ENCODE peak calls at places on chromosomes 13 and 19, in six cellular contexts. One of them, this sample, is unnamed.

GRCh38 chr19:3365093-3365446 is 1.3 kb upstream of the NFIC start:
- DNase-seq in breast epithelium: no peak
- DNase-seq in AG04450: no peak
- DNase-seq in uterus: no peak
- DNase-seq in fibroblast of the aortic adventitia: no peak
- DNase-seq in GM12865: no peak
- DNase-seq in this sample: no peak

GRCh38 chr13:110113284-110113764 is 193.6 kb downstream of the COL4A1 start:
- DNase-seq in breast epithelium: no peak
- DNase-seq in AG04450: no peak
- DNase-seq in uterus: no peak
- DNase-seq in fibroblast of the aortic adventitia: peak
- DNase-seq in GM12865: no peak
- DNase-seq in this sample: no peak

GRCh38 chr13:45299194-45299593 is 41.8 kb downstream of the TPT1 start:
- DNase-seq in breast epithelium: no peak
- DNase-seq in AG04450: no peak
- DNase-seq in uterus: no peak
- DNase-seq in fibroblast of the aortic adventitia: peak
- DNase-seq in GM12865: no peak
- DNase-seq in this sample: no peak

GRCh38 chr13:49759503-49759902 is 33.0 kb downstream of the KPNA3 start:
- DNase-seq in breast epithelium: no peak
- DNase-seq in AG04450: no peak
- DNase-seq in uterus: no peak
- DNase-seq in fibroblast of the aortic adventitia: no peak
- DNase-seq in GM12865: peak
- DNase-seq in this sample: no peak

GRCh38 chr13:83151308-83151660 is 731.0 kb downstream of the SLITRK1 start:
- DNase-seq in breast epithelium: no peak
- DNase-seq in AG04450: no peak
- DNase-seq in uterus: no peak
- DNase-seq in fibroblast of the aortic adventitia: peak
- DNase-seq in GM12865: no peak
- DNase-seq in this sample: no peak

GRCh38 chr13:68813397-68813796 is 1294.2 kb upstream of the ATXN8OS start:
- DNase-seq in breast epithelium: no peak
- DNase-seq in AG04450: no peak
- DNase-seq in uterus: no peak
- DNase-seq in fibroblast of the aortic adventitia: no peak
- DNase-seq in GM12865: no peak
- DNase-seq in this sample: no peak

GRCh38 chr19:7159105-7159933 is 89.8 kb downstream of the ZNF557 start:
- DNase-seq in breast epithelium: no peak
- DNase-seq in AG04450: peak
- DNase-seq in uterus: peak
- DNase-seq in fibroblast of the aortic adventitia: peak
- DNase-seq in GM12865: no peak
- DNase-seq in this sample: peak

GRCh38 chr19:7953060-7953459 is 9.6 kb upstream of the TIMM44 start:
- DNase-seq in breast epithelium: no peak
- DNase-seq in AG04450: no peak
- DNase-seq in uterus: no peak
- DNase-seq in fibroblast of the aortic adventitia: peak
- DNase-seq in GM12865: no peak
- DNase-seq in this sample: no peak

GRCh38 chr19:40609561-40610395 is 8.6 kb downstream of the LTBP4 start:
- DNase-seq in breast epithelium: peak
- DNase-seq in AG04450: no peak
- DNase-seq in uterus: peak
- DNase-seq in fibroblast of the aortic adventitia: peak
- DNase-seq in GM12865: peak
- DNase-seq in this sample: peak

GRCh38 chr19:29385191-29385795 is 140.5 kb upstream of the VSTM2B start:
- DNase-seq in breast epithelium: peak
- DNase-seq in AG04450: no peak
- DNase-seq in uterus: no peak
- DNase-seq in fibroblast of the aortic adventitia: no peak
- DNase-seq in GM12865: no peak
- DNase-seq in this sample: no peak

GRCh38 chr19:54684537-54684936 is 21.8 kb downstream of the LILRB4 start:
- DNase-seq in breast epithelium: no peak
- DNase-seq in AG04450: no peak
- DNase-seq in uterus: no peak
- DNase-seq in fibroblast of the aortic adventitia: no peak
- DNase-seq in GM12865: peak
- DNase-seq in this sample: no peak

GRCh38 chr19:48461982-48462655 is 6.7 kb downstream of the KCNJ14 start:
- DNase-seq in breast epithelium: no peak
- DNase-seq in AG04450: no peak
- DNase-seq in uterus: no peak
- DNase-seq in fibroblast of the aortic adventitia: no peak
- DNase-seq in GM12865: no peak
- DNase-seq in this sample: no peak

GRCh38 chr13:73672492-73672891 is 461.7 kb downstream of the KLF12 start:
- DNase-seq in breast epithelium: no peak
- DNase-seq in AG04450: no peak
- DNase-seq in uterus: no peak
- DNase-seq in fibroblast of the aortic adventitia: peak
- DNase-seq in GM12865: no peak
- DNase-seq in this sample: peak

GRCh38 chr13:98026457-98026857 is 73.0 kb downstream of the IPO5 start:
- DNase-seq in breast epithelium: no peak
- DNase-seq in AG04450: no peak
- DNase-seq in uterus: no peak
- DNase-seq in fibroblast of the aortic adventitia: no peak
- DNase-seq in GM12865: no peak
- DNase-seq in this sample: peak

GRCh38 chr19:7605490-7606222 is 10.0 kb downstream of the CAMSAP3 start:
- DNase-seq in breast epithelium: no peak
- DNase-seq in AG04450: no peak
- DNase-seq in uterus: no peak
- DNase-seq in fibroblast of the aortic adventitia: no peak
- DNase-seq in GM12865: peak
- DNase-seq in this sample: no peak

GRCh38 chr19:35133826-35134225 is 1.0 kb downstream of the LGI4 start:
- DNase-seq in breast epithelium: no peak
- DNase-seq in AG04450: no peak
- DNase-seq in uterus: no peak
- DNase-seq in fibroblast of the aortic adventitia: no peak
- DNase-seq in GM12865: no peak
- DNase-seq in this sample: no peak

GRCh38 chr13:76049397-76049746 is 413.2 kb downstream of the LMO7 start:
- DNase-seq in breast epithelium: no peak
- DNase-seq in AG04450: no peak
- DNase-seq in uterus: no peak
- DNase-seq in fibroblast of the aortic adventitia: no peak
- DNase-seq in GM12865: no peak
- DNase-seq in this sample: no peak

GRCh38 chr19:35388277-35389054 is 17.6 kb downstream of the GPR42 start:
- DNase-seq in breast epithelium: no peak
- DNase-seq in AG04450: no peak
- DNase-seq in uterus: no peak
- DNase-seq in fibroblast of the aortic adventitia: no peak
- DNase-seq in GM12865: no peak
- DNase-seq in this sample: no peak

GRCh38 chr13:52162279-52163101 is 3.1 kb upstream of the NEK3 start:
- DNase-seq in breast epithelium: no peak
- DNase-seq in AG04450: no peak
- DNase-seq in uterus: no peak
- DNase-seq in fibroblast of the aortic adventitia: peak
- DNase-seq in GM12865: no peak
- DNase-seq in this sample: no peak

GRCh38 chr19:55486971-55487883 is 1.0 kb upstream of the SSC5D start:
- DNase-seq in breast epithelium: no peak
- DNase-seq in AG04450: peak
- DNase-seq in uterus: peak
- DNase-seq in fibroblast of the aortic adventitia: peak
- DNase-seq in GM12865: no peak
- DNase-seq in this sample: peak

GRCh38 chr13:102251817-102252216 is 150.0 kb downstream of the FGF14 start:
- DNase-seq in breast epithelium: no peak
- DNase-seq in AG04450: no peak
- DNase-seq in uterus: no peak
- DNase-seq in fibroblast of the aortic adventitia: no peak
- DNase-seq in GM12865: no peak
- DNase-seq in this sample: no peak

GRCh38 chr13:99693351-99693750 is 192.1 kb downstream of the TM9SF2 start:
- DNase-seq in breast epithelium: no peak
- DNase-seq in AG04450: no peak
- DNase-seq in uterus: no peak
- DNase-seq in fibroblast of the aortic adventitia: no peak
- DNase-seq in GM12865: peak
- DNase-seq in this sample: no peak

GRCh38 chr19:48419158-48419920 is 25.9 kb downstream of the GRIN2D start:
- DNase-seq in breast epithelium: no peak
- DNase-seq in AG04450: no peak
- DNase-seq in uterus: peak
- DNase-seq in fibroblast of the aortic adventitia: no peak
- DNase-seq in GM12865: peak
- DNase-seq in this sample: no peak

GRCh38 chr19:5178841-5179625 is 161.6 kb downstream of the PTPRS start:
- DNase-seq in breast epithelium: no peak
- DNase-seq in AG04450: no peak
- DNase-seq in uterus: no peak
- DNase-seq in fibroblast of the aortic adventitia: no peak
- DNase-seq in GM12865: no peak
- DNase-seq in this sample: no peak

GRCh38 chr13:33285420-33286124 is at the start of gene STARD13:
- DNase-seq in breast epithelium: peak
- DNase-seq in AG04450: peak
- DNase-seq in uterus: peak
- DNase-seq in fibroblast of the aortic adventitia: peak
- DNase-seq in GM12865: peak
- DNase-seq in this sample: peak
- TF ChIP-seq CTCF in breast epithelium: peak
- TF ChIP-seq CTCF in AG04450: peak
- TF ChIP-seq CTCF in uterus: peak
- TF ChIP-seq CTCF in fibroblast of the aortic adventitia: peak
- TF ChIP-seq CTCF in GM12865: no peak
- TF ChIP-seq CTCF in this sample: peak

GRCh38 chr19:2252481-2253105 is 3.5 kb downstream of the AMH start:
- DNase-seq in breast epithelium: no peak
- DNase-seq in AG04450: no peak
- DNase-seq in uterus: no peak
- DNase-seq in fibroblast of the aortic adventitia: no peak
- DNase-seq in GM12865: no peak
- DNase-seq in this sample: no peak

GRCh38 chr19:2255112-2255845 is 938 bp downstream of the JSRP1 start:
- DNase-seq in breast epithelium: no peak
- DNase-seq in AG04450: no peak
- DNase-seq in uterus: no peak
- DNase-seq in fibroblast of the aortic adventitia: no peak
- DNase-seq in GM12865: no peak
- DNase-seq in this sample: no peak

GRCh38 chr19:2253106-2254051 is 2.8 kb downstream of the JSRP1 start:
- DNase-seq in breast epithelium: no peak
- DNase-seq in AG04450: no peak
- DNase-seq in uterus: no peak
- DNase-seq in fibroblast of the aortic adventitia: no peak
- DNase-seq in GM12865: peak
- DNase-seq in this sample: no peak

GRCh38 chr19:2255982-2256685 is at the start of gene JSRP1:
- DNase-seq in breast epithelium: no peak
- DNase-seq in AG04450: no peak
- DNase-seq in uterus: no peak
- DNase-seq in fibroblast of the aortic adventitia: no peak
- DNase-seq in GM12865: no peak
- DNase-seq in this sample: no peak

DNA sequence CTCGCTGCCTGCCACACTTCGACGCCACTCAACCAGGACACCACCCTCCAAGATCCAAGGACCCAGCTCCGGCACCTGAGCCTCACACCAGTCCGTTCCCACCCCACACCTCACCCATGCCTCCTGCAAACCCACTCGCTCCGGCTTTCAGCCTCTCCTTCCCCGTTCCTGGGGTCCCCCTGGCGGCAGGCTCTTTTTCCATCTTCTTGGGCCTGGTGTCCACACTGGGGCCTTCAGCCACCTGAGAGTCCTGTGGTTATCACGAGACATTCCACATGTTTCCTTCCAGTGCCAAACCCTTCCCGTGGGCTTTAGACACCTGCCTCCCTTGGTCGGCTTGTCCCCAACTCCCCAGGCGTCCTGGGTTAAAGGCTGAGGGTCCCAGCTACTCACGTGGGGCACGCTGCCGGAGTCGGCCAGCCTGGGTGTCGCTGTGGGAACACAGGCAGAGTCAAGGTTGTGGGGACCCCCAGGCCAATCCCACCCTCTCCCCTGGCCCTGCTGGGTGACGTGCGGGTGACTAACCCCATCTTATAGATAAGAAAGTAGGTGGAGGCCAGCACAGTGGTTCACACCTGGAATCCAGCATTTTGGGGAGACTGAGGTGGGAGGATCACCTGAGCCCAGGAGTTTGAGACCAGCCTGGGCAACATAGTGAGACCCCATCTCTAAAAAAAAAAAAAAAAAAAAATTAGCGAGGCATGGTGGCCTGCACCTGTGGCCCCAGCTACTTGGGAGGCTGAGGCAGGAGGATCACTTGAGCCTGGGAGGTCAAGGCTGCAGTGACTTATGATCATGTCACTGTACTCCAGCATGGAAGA is 2.0 kb downstream of the JSRP1 start:
- DNase-seq in breast epithelium: no peak
- DNase-seq in AG04450: no peak
- DNase-seq in uterus: no peak
- DNase-seq in fibroblast of the aortic adventitia: no peak
- DNase-seq in GM12865: no peak
- DNase-seq in this sample: peak
- TF ChIP-seq CTCF in breast epithelium: no peak
- TF ChIP-seq CTCF in AG04450: peak
- TF ChIP-seq CTCF in uterus: no peak
- TF ChIP-seq CTCF in fibroblast of the aortic adventitia: peak
- TF ChIP-seq CTCF in GM12865: peak
- TF ChIP-seq CTCF in this sample: peak

DNA sequence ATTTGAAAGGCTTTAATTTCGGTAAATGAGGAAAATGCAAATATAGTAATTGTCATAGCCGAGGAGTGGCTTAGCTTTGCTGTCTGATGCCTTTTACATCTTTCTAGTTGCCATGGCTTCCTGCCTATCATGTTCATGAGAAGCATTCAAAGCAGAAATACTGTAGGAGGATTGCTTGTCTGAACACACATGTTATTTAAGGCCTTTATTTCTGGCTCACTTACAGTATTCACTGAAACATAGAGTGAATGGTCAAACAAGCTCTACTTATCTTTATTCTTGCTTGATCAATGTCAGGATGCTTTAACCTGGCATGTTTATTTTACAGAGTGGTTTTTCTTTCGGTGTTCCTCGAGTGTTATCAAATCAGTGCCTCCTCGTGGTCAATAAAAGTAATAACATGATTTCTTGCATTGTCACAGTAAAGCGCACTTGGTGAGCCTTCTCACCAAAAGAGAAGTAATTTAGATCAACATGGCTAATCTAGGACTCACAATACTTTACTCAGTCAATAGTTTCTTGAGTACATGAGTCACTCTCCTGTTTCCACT is 73.5 kb upstream of the PCDH17 start:
- DNase-seq in breast epithelium: no peak
- DNase-seq in AG04450: no peak
- DNase-seq in uterus: no peak
- DNase-seq in fibroblast of the aortic adventitia: no peak
- DNase-seq in GM12865: no peak
- DNase-seq in this sample: peak
- TF ChIP-seq CTCF in breast epithelium: no peak
- TF ChIP-seq CTCF in AG04450: no peak
- TF ChIP-seq CTCF in uterus: no peak
- TF ChIP-seq CTCF in fibroblast of the aortic adventitia: no peak
- TF ChIP-seq CTCF in GM12865: peak
- TF ChIP-seq CTCF in this sample: peak

GRCh38 chr13:61002686-61003085 is 413.0 kb downstream of the PCDH20 start:
- DNase-seq in breast epithelium: no peak
- DNase-seq in AG04450: no peak
- DNase-seq in uterus: no peak
- DNase-seq in fibroblast of the aortic adventitia: no peak
- DNase-seq in GM12865: no peak
- DNase-seq in this sample: no peak
- TF ChIP-seq CTCF in breast epithelium: no peak
- TF ChIP-seq CTCF in AG04450: no peak
- TF ChIP-seq CTCF in uterus: no peak
- TF ChIP-seq CTCF in fibroblast of the aortic adventitia: no peak
- TF ChIP-seq CTCF in GM12865: no peak
- TF ChIP-seq CTCF in this sample: no peak